ENCODE peak calls at places on chromosomes 5 and 9, in nine cellular contexts. A, W, M, X, V, K, Q, S and Z are unnamed samples.

GRCh38 chr5:539469-540214 is 15.4 kb upstream of the SLC9A3 start:
- DNase-seq in A (no peak), W (no peak), M (no peak), X (no peak), V (peak; percentile 20), K (peak; percentile 44), Q (peak; percentile 5), S (no peak), Z (no peak)

GRCh38 chr5:10278658-10279279 is 28.7 kb downstream of the CCT5 start:
- DNase-seq in A (no peak), W (no peak), M (no peak), X (no peak), V (no peak), K (no peak), Q (no peak), S (no peak), Z (no peak)

GRCh38 chr9:72925126-72925810 is 27.6 kb downstream of the ALDH1A1 start:
- DNase-seq in A (no peak), W (no peak), M (no peak), X (no peak), V (no peak), K (no peak), Q (no peak), S (no peak), Z (no peak)

GRCh38 chr9:80615964-80616363 is 1044.2 kb downstream of the TLE4 start:
- DNase-seq in A (no peak), W (peak; percentile 65), M (no peak), X (no peak), V (no peak), K (no peak), Q (no peak), S (no peak), Z (no peak)

GRCh38 chr5:179258922-179259730 is 86.1 kb downstream of the ADAMTS2 start:
- DNase-seq in A (no peak), W (peak; percentile 72), M (peak; percentile 43), X (no peak), V (peak; percentile 76), K (peak; percentile 39), Q (peak; percentile 69), S (no peak), Z (no peak)

GRCh38 chr9:27573699-27574265 is 501 bp upstream of the C9orf72 start:
- DNase-seq in A (peak; percentile 99), W (peak; percentile 99), M (peak; percentile 92), X (peak; percentile 96), V (peak; percentile 99), K (peak; percentile 93), Q (peak; percentile 93), S (peak; percentile 100), Z (peak; percentile 99)

GRCh38 chr5:137695651-137696428 is 40.0 kb downstream of the KLHL3 start:
- DNase-seq in A (peak; percentile 10), W (no peak), M (no peak), X (peak; percentile 30), V (no peak), K (no peak), Q (no peak), S (no peak), Z (peak; percentile 3)

GRCh38 chr5:77774981-77775772 is 962 bp downstream of the TBCA start:
- DNase-seq in A (no peak), W (no peak), M (no peak), X (no peak), V (no peak), K (no peak), Q (no peak), S (peak; percentile 7), Z (peak; percentile 90)

GRCh38 chr5:65108786-65109743 is 340.3 kb downstream of the CWC27 start:
- DNase-seq in A (no peak), W (peak; percentile 21), M (no peak), X (no peak), V (no peak), K (no peak), Q (no peak), S (no peak), Z (no peak)

GRCh38 chr5:138000102-138000723 is 32.7 kb downstream of the FAM13B start:
- DNase-seq in A (no peak), W (peak; percentile 66), M (no peak), X (no peak), V (no peak), K (no peak), Q (peak; percentile 32), S (peak; percentile 35), Z (peak; percentile 51)

GRCh38 chr9:132814937-132815336 is 63.1 kb downstream of the AK8 start:
- DNase-seq in A (no peak), W (no peak), M (no peak), X (no peak), V (no peak), K (no peak), Q (no peak), S (no peak), Z (no peak)

GRCh38 chr9:90167920-90168319 is 474.7 kb downstream of the DIRAS2 start:
- DNase-seq in A (no peak), W (no peak), M (no peak), X (no peak), V (no peak), K (no peak), Q (no peak), S (no peak), Z (no peak)

GRCh38 chr9:72351538-72352453 is 13.2 kb downstream of the ZFAND5 start:
- DNase-seq in A (no peak), W (peak; percentile 91), M (no peak), X (peak; percentile 33), V (peak; percentile 70), K (no peak), Q (no peak), S (no peak), Z (peak; percentile 38)

DNA sequence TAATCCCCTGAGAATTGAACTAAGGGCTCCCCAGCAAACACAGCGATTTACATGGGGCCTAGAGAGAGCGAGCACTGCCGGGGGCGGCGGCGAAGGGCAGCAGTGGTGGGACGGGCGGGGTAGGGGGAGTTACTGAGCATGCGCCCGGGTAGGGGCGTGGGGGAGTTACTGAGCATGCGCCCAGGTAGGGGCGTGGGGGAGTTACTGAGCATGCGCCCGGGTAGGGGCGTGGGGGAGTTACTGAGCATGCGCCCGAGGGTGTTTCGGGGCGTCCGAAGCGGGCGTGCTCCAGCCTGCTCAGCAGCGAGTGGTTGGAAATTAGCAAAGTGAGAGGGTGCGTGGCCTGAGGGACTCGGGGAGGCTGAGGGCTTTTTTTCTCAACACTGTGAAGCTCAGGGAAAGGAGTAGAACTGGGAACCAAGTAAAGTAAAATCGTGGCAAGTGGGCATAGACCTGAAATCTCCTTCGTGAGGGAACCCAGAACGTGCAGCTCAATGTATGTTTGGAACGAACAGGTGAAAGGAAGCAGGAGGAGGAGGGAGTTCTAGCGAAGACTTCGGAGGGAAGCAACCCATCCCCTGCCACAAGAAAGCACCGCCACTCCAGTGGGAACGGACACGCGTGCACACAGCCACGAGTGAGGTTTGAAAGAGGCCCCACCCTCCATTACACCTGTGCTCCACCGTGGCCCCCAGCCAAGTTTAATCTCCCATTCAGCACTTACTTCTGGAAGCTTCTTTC is 255.5 kb downstream of the DOCK8 start:
- DNase-seq in A (peak; percentile 61), W (peak; percentile 64), M (peak; percentile 86), X (peak; percentile 79), V (peak; percentile 92), K (peak; percentile 92), Q (peak; percentile 93), S (peak; percentile 54), Z (peak; percentile 94)
- TF ChIP-seq POLR2A in A (peak; percentile 14), W (no peak), M (no peak), X (no peak), V (peak; percentile 27), K (peak; percentile 51), Q (no peak), S (peak; percentile 97), Z (peak; percentile 60)

GRCh38 chr5:72189135-72189534 is 81.9 kb downstream of the MAP1B start:
- DNase-seq in A (no peak), W (no peak), M (no peak), X (no peak), V (no peak), K (no peak), Q (no peak), S (no peak), Z (no peak)

GRCh38 chr5:72187388-72188070 is 80.3 kb downstream of the MAP1B start:
- DNase-seq in A (no peak), W (no peak), M (no peak), X (no peak), V (no peak), K (no peak), Q (no peak), S (no peak), Z (no peak)

GRCh38 chr5:72185717-72186388 is 78.6 kb downstream of the MAP1B start:
- DNase-seq in A (peak; percentile 48), W (no peak), M (no peak), X (no peak), V (no peak), K (no peak), Q (no peak), S (no peak), Z (no peak)

GRCh38 chr5:72191404-72191803 is 84.1 kb downstream of the MAP1B start:
- DNase-seq in A (no peak), W (no peak), M (no peak), X (no peak), V (no peak), K (no peak), Q (no peak), S (no peak), Z (no peak)

GRCh38 chr5:72188176-72188575 is 80.9 kb downstream of the MAP1B start:
- DNase-seq in A (no peak), W (no peak), M (no peak), X (no peak), V (no peak), K (no peak), Q (no peak), S (no peak), Z (no peak)
- TF ChIP-seq POLR2A in A (no peak), W (no peak), M (no peak), X (no peak), V (no peak), K (no peak), Q (no peak), S (no peak), Z (no peak)

GRCh38 chr5:143890475-143890874 is 78.5 kb downstream of the HMHB1 start:
- DNase-seq in A (no peak), W (no peak), M (no peak), X (no peak), V (no peak), K (no peak), Q (no peak), S (no peak), Z (no peak)
- TF ChIP-seq POLR2A in A (no peak), W (no peak), M (no peak), X (no peak), V (no peak), K (no peak), Q (no peak), S (no peak), Z (no peak)

DNA sequence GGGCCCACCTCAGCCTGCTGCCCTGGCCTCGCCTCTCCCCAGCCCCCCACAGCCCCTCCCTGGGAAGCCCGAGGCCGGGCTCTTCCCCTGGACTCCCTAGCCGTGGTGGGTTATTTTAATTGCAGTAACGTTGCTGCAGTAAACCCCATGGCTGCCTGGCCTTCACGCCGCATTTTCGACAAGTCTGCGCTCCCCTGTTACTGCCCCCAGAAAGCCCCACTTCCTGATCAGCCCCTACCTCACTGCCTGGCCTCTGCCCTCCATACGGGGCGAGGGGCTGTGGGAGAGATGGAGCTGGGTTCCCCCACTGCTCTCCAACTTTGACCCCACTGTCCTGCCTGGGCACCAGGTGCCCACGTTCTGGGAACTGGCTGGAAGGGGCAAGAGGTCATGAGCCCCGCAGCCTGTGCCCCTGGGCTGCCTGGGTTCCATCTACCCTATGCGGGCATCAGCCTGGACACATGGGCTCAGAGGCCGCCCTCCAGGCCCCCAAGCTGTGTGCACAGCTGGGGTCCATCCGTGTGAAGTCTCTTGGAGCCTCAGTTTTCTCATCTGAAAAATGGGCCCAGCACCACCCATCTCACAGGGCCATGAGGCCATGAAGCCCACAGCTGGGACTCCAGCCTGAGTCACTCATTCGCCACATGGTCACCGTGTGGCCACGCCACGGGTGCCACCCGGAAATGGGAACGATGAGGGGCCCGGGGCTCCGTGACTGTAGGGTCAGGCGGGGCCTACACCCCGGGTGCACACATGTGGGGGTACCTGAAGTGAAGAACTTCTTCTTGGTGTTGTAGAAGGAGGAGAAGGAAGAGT is 11.5 kb downstream of the EGFL7 start:
- DNase-seq in A (no peak), W (no peak), M (no peak), X (no peak), V (no peak), K (no peak), Q (no peak), S (no peak), Z (no peak)
- TF ChIP-seq POLR2A in A (no peak), W (no peak), M (no peak), X (no peak), V (no peak), K (no peak), Q (no peak), S (no peak), Z (peak; percentile 35)